ENCODE peak calls at places on chromosomes 4 and X, in four cellular contexts. X is stimulated activated CD4-positive, alpha-beta T cell treated with anti-CD3 and anti-CD28 coated beads, Interleukin-2, amount 100 ng/mL, for 4 hours; T is BE2C; C is CMK. A is an unnamed sample.

GRCh38 chr4:946103-946450 is 13.8 kb downstream of the TMEM175 start:
- DNase-seq in X (no peak), T (no peak), C (no peak), A (no peak)

GRCh38 chr4:15100994-15101695 is 98.9 kb downstream of the CPEB2 start:
- DNase-seq in X (no peak), T (no peak), C (no peak), A (no peak)

GRCh38 chr4:119765951-119766350 is 137.3 kb upstream of the PDE5A start:
- DNase-seq in X (no peak), T (no peak), C (no peak), A (peak)

GRCh38 chr4:128635141-128635911 is 174.2 kb upstream of the JADE1 start:
- DNase-seq in X (no peak), T (no peak), C (no peak), A (no peak)

GRCh38 chrX:54865208-54865607 is 55.4 kb upstream of the TRO start:
- DNase-seq in X (no peak), T (no peak), C (no peak), A (peak)

GRCh38 chrX:38052096-38052495 is 45.7 kb downstream of the SYTL5 start:
- DNase-seq in X (no peak), T (no peak), C (no peak), A (no peak)

GRCh38 chrX:5306654-5307121 is 922.0 kb downstream of the NLGN4X start:
- DNase-seq in X (no peak), T (no peak), C (peak), A (peak)

GRCh38 chrX:100289159-100289558 is 120.9 kb downstream of the PCDH19 start:
- DNase-seq in X (no peak), T (no peak), C (no peak), A (peak)

GRCh38 chr4:24753519-24753918 is 41.9 kb upstream of the SOD3 start:
- DNase-seq in X (no peak), T (no peak), C (no peak), A (no peak)

GRCh38 chrX:18871970-18872369 is 111.9 kb downstream of the PHKA2 start:
- DNase-seq in X (no peak), T (no peak), C (no peak), A (no peak)

GRCh38 chr4:20126906-20127305 is 124.8 kb upstream of the SLIT2 start:
- DNase-seq in X (no peak), T (no peak), C (no peak), A (no peak)

GRCh38 chrX:123860506-123860840 is 620 bp downstream of the XIAP start:
- DNase-seq in X (no peak), T (no peak), C (no peak), A (peak)

GRCh38 chrX:53211391-53211978 is 13.5 kb downstream of the KDM5C start:
- DNase-seq in X (no peak), T (no peak), C (no peak), A (no peak)

GRCh38 chr4:6416518-6417286 is 55.7 kb downstream of the PPP2R2C start:
- DNase-seq in X (no peak), T (peak), C (no peak), A (no peak)

A was measured in Karpas-422.